ENCODE peak calls at places on chromosomes 11 and 22, in ten cellular contexts. N, L, E, U, I, V, Y, F, B and D are unnamed samples.

GRCh38 chr11:63682045-63682915 is 980 bp downstream of the RTN3 start:
- DNase-seq in N (peak; percentile 34), L (peak; percentile 33), I (no peak), E (peak; percentile 59), B (peak; percentile 42), F (peak; percentile 48), U (peak; percentile 11), V (no peak), Y (no peak), D (peak; percentile 87)

GRCh38 chr22:26939466-26939865 is 282.1 kb downstream of the MIAT start:
- DNase-seq in L (no peak), F (no peak), V (no peak), I (no peak), B (no peak), E (no peak), Y (no peak), U (no peak), N (no peak), D (peak; percentile 31)

GRCh38 chr11:30914143-30914762 is 328.1 kb upstream of the MPPED2 start:
- DNase-seq in I (no peak), L (peak; percentile 62), Y (peak; percentile 65), F (peak; percentile 40), N (peak; percentile 19), V (no peak), U (peak; percentile 42), E (peak; percentile 51), B (peak; percentile 21), D (no peak)

GRCh38 chr11:118565062-118565461 is 669 bp downstream of the IFT46 start:
- DNase-seq in Y (peak; percentile 43), L (no peak), I (peak; percentile 50), F (no peak), N (peak; percentile 58), E (no peak), V (no peak), B (peak; percentile 51), U (no peak), D (peak; percentile 29)

GRCh38 chr22:27065259-27065658 is 407.9 kb downstream of the MIAT start:
- DNase-seq in N (no peak), E (no peak), Y (no peak), B (no peak), V (no peak), L (no peak), I (no peak), U (no peak), F (no peak), D (no peak)

GRCh38 chr11:61035086-61035835 is 63.8 kb downstream of the CD6 start:
- DNase-seq in U (no peak), Y (no peak), B (no peak), L (no peak), V (no peak), I (no peak), N (no peak), F (no peak), E (no peak), D (no peak)

GRCh38 chr11:19995131-19995530 is 165.1 kb downstream of the DBX1 start:
- DNase-seq in B (no peak), Y (peak; percentile 60), V (peak; percentile 56), U (peak; percentile 91), I (no peak), F (no peak), N (no peak), E (peak; percentile 39), L (peak; percentile 31), D (peak; percentile 17)

GRCh38 chr11:73140213-73141030 is 1.7 kb downstream of the FCHSD2 start:
- DNase-seq in Y (no peak), N (peak; percentile 30), V (peak; percentile 57), U (peak; percentile 32), B (peak; percentile 28), E (peak; percentile 62), F (no peak), I (peak; percentile 91), L (peak; percentile 57), D (no peak)

GRCh38 chr11:11989774-11990744 is 18.4 kb downstream of the DKK3 start:
- DNase-seq in U (no peak), E (no peak), I (no peak), V (no peak), N (peak; percentile 15), B (no peak), L (no peak), Y (peak; percentile 35), F (no peak), D (no peak)

GRCh38 chr22:36368359-36368983 is 19.3 kb downstream of the MYH9 start:
- DNase-seq in U (peak; percentile 57), F (no peak), E (peak; percentile 76), B (no peak), N (no peak), V (no peak), L (peak; percentile 60), Y (no peak), I (no peak), D (no peak)
- TF ChIP-seq POLR2A in U (no peak), F (no peak), E (peak; percentile 58), B (no peak), N (no peak), V (no peak), L (peak; percentile 35), Y (no peak), I (no peak), D (no peak)

GRCh38 chr11:96827164-96827563 is 437.4 kb downstream of the JRKL start:
- DNase-seq in E (no peak), N (no peak), Y (no peak), I (no peak), V (no peak), B (no peak), L (peak; percentile 23), F (no peak), U (peak; percentile 3), D (no peak)
- TF ChIP-seq CTCF in E (no peak), N (no peak), Y (peak; percentile 39), I (no peak), V (no peak), B (no peak), L (peak; percentile 56), F (no peak), U (no peak), D (no peak)

DNA sequence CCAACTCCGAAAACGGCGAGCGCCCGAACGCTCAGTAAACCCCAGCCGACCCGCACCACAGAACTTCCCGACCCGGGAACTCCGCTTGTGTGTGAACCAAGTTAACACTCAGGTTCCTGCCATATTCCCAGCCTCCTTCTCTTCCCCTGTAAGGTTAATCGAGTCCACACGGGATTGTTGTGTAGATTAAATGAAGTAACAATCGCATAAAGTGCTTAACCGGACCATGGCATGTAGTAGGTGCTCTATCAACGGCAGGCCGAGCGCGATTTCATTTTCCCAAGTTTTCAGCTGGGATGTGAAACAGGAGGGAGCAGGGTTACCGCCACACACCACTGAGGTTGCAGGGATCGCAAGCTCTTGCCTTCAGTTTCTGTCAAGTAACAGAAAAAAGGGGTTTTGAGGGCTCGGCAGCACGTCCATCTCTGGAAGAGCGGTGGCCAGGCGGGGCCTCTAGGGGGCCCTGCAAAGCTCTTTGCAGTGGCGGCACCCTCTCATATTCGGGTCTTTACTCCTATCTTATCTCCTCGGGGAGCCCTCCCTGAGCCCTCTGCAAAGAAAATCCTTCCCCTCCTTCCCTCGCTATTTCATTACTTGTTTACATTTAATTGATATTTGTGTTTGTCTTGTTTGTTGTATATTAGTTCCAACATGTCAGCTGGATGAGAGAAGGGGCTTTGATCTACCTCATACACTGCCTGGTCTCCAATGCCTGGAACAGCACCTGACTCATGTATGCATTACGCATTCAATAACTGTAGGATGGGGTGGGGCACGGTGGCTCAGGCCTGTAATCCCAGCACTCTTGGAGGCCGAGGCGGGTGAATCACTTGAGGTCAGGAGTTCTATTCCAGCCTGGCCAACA is 792 bp upstream of the PLEKHA7 start:
- DNase-seq in L (no peak), B (no peak), E (peak; percentile 50), F (peak; percentile 71), V (peak; percentile 68), Y (no peak), N (no peak), I (no peak), U (peak; percentile 89), D (no peak)
- H3K4me3 ChIP-seq in L (no peak overlapping the region), B (peak overlapping the region; percentile 56), E (peak overlapping the region; percentile 66), F (peak overlapping the region; percentile 38), V (peak overlapping the region; percentile 70), Y (peak overlapping the region; percentile 74), N (peak overlapping the region; percentile 8), I (peak overlapping the region; percentile 76), U (peak overlapping the region; percentile 69), D (no peak overlapping the region)

GRCh38 chr11:83508804-83509203 is 222.6 kb upstream of the CCDC90B start:
- DNase-seq in N (no peak), L (no peak), U (no peak), B (no peak), F (peak; percentile 16), V (no peak), E (no peak), I (no peak), Y (no peak), D (no peak)
- TF ChIP-seq POLR2A in N (no peak), L (no peak), U (no peak), B (no peak), F (no peak), V (no peak), E (no peak), I (no peak), Y (no peak), D (no peak)

GRCh38 chr11:128603752-128604472 is 16.6 kb upstream of the ETS1 start:
- DNase-seq in B (no peak), N (no peak), V (no peak), F (no peak), Y (no peak), U (no peak), E (no peak), L (no peak), I (no peak), D (no peak)
- TF ChIP-seq CTCF in B (no peak), N (no peak), V (no peak), F (no peak), Y (no peak), U (no peak), E (no peak), L (no peak), I (no peak), D (no peak)

GRCh38 chr22:36977947-36978660 is 41.1 kb downstream of the TST start:
- DNase-seq in L (peak; percentile 95), E (peak; percentile 75), V (peak; percentile 90), B (peak; percentile 92), U (peak; percentile 84), F (peak; percentile 94), Y (peak; percentile 90), I (peak; percentile 95), N (peak; percentile 91), D (peak; percentile 87)
- H3K4me3 ChIP-seq in L (no peak overlapping the region), E (peak overlapping the region; percentile 3), V (peak overlapping the region; percentile 44), B (peak overlapping the region; percentile 35), U (peak overlapping the region; percentile 46), F (peak overlapping the region; percentile 11), Y (peak overlapping the region; percentile 57), I (peak overlapping the region; percentile 49), N (peak overlapping the region; percentile 25), D (no peak overlapping the region)